ENCODE peak calls at places on chromosomes 3 and 15, in nine cellular contexts. J is endothelial cell of umbilical vein, I is uterus, Y is Peyer's patch, R is ovary, H is GM12878, N is A549, Q is GM12891, E is heart left ventricle. F is an unnamed sample.

GRCh38 chr15:70395164-70395563 is 297.4 kb upstream of the TLE3 start:
- DNase-seq in J (no peak), I (no peak), Y (no peak), R (no peak), H (no peak), N (no peak), Q (no peak), E (no peak), F (no peak)

GRCh38 chr3:137047240-137047639 is 89.5 kb downstream of the IL20RB start:
- DNase-seq in J (peak; percentile 3), I (no peak), Y (no peak), R (no peak), H (no peak), N (no peak), Q (no peak), E (no peak), F (no peak)

GRCh38 chr15:49900836-49901235 is 218.2 kb downstream of the ATP8B4 start:
- DNase-seq in J (no peak), I (no peak), Y (no peak), R (no peak), H (no peak), N (no peak), Q (no peak), E (no peak), F (no peak)

GRCh38 chr3:15667484-15667883 is 65.9 kb downstream of the BTD start:
- DNase-seq in J (no peak), I (no peak), Y (no peak), R (no peak), H (peak; percentile 45), N (no peak), Q (no peak), E (no peak), F (no peak)

GRCh38 chr15:77702211-77702957 is 69.7 kb upstream of the LINGO1 start:
- DNase-seq in J (peak; percentile 15), I (no peak), Y (no peak), R (no peak), H (no peak), N (peak; percentile 37), Q (peak; percentile 56), E (peak; percentile 33), F (peak; percentile 44)

GRCh38 chr15:43376017-43376705 is 5.3 kb downstream of the TUBGCP4 start:
- DNase-seq in J (peak; percentile 21), I (no peak), Y (no peak), R (no peak), H (peak; percentile 16), N (peak; percentile 37), Q (peak; percentile 26), E (no peak), F (peak; percentile 33)

GRCh38 chr15:66743703-66744536 is 41.9 kb downstream of the SMAD6 start:
- DNase-seq in J (no peak), I (no peak), Y (peak; percentile 48), R (peak; percentile 48), H (no peak), N (no peak), Q (no peak), E (no peak), F (no peak)

GRCh38 chr3:111610189-111610588 is 15.0 kb upstream of the ZBED2 start:
- DNase-seq in J (no peak), I (no peak), Y (no peak), R (no peak), H (peak; percentile 48), N (no peak), Q (no peak), E (no peak), F (no peak)

GRCh38 chr3:72068621-72069020 is 283.7 kb upstream of the PROK2 start:
- DNase-seq in J (no peak), I (no peak), Y (no peak), R (no peak), H (no peak), N (no peak), Q (no peak), E (no peak), F (no peak)

GRCh38 chr15:61186905-61187865 is 41.9 kb downstream of the RORA start:
- DNase-seq in J (peak; percentile 24), I (peak; percentile 48), Y (no peak), R (peak; percentile 25), H (no peak), N (no peak), Q (no peak), E (peak; percentile 55), F (peak; percentile 28)

GRCh38 chr15:80915462-80915861 is 74.2 kb downstream of the MESD start:
- DNase-seq in J (no peak), I (no peak), Y (no peak), R (no peak), H (no peak), N (no peak), Q (no peak), E (no peak), F (no peak)

GRCh38 chr3:105979961-105980360 is 111.1 kb upstream of the CBLB start:
- DNase-seq in J (no peak), I (no peak), Y (no peak), R (no peak), H (no peak), N (no peak), Q (no peak), E (no peak), F (no peak)

GRCh38 chr15:72784233-72784876 is 797 bp upstream of the ADPGK start:
- DNase-seq in J (peak; percentile 87), I (peak; percentile 62), Y (no peak), R (no peak), H (peak; percentile 43), N (peak; percentile 87), Q (peak; percentile 18), E (no peak), F (peak; percentile 67)

GRCh38 chr3:160365872-160366522 is 33.0 kb downstream of the IFT80 start:
- DNase-seq in J (no peak), I (no peak), Y (no peak), R (no peak), H (no peak), N (no peak), Q (no peak), E (no peak), F (no peak)

GRCh38 chr3:194140520-194141414 is 4.8 kb downstream of the HES1 start:
- DNase-seq in J (peak; percentile 77), I (peak; percentile 60), Y (peak; percentile 70), R (peak; percentile 73), H (no peak), N (peak; percentile 54), Q (no peak), E (peak; percentile 77), F (peak; percentile 54)

GRCh38 chr3:193686665-193687506 is 93.9 kb downstream of the OPA1 start:
- DNase-seq in J (no peak), I (no peak), Y (no peak), R (no peak), H (no peak), N (no peak), Q (no peak), E (no peak), F (no peak)

GRCh38 chr3:175255698-175256097 is 396.6 kb downstream of the NAALADL2 start:
- DNase-seq in J (no peak), I (no peak), Y (no peak), R (no peak), H (no peak), N (peak; percentile 2), Q (no peak), E (no peak), F (no peak)

GRCh38 chr15:77042955-77043920 is 27.7 kb downstream of the TSPAN3 start:
- DNase-seq in J (no peak), I (no peak), Y (no peak), R (no peak), H (no peak), N (no peak), Q (no peak), E (no peak), F (no peak)

GRCh38 chr15:98649996-98650870 is 1.9 kb downstream of the IGF1R start:
- DNase-seq in J (peak; percentile 24), I (peak; percentile 41), Y (peak; percentile 65), R (peak; percentile 45), H (no peak), N (peak; percentile 48), Q (no peak), E (peak; percentile 64), F (peak; percentile 67)
- TF ChIP-seq POLR2A in J (peak; percentile 27), I (peak; percentile 21), Y (no peak), R (peak; percentile 19), H (no peak), N (no peak), Q (no peak), E (no peak), F (no peak)

GRCh38 chr15:23869391-23869790 is 182.3 kb upstream of the NDN start:
- DNase-seq in J (no peak), I (peak; percentile 18), Y (no peak), R (peak; percentile 54), H (no peak), N (no peak), Q (no peak), E (peak; percentile 46), F (peak; percentile 88)
- TF ChIP-seq POLR2A in J (no peak), I (no peak), Y (no peak), R (no peak), H (no peak), N (no peak), Q (no peak), E (no peak), F (no peak)

GRCh38 chr15:41354371-41354770 is 21.7 kb downstream of the NUSAP1 start:
- DNase-seq in J (no peak), I (no peak), Y (no peak), R (no peak), H (no peak), N (no peak), Q (no peak), E (no peak), F (no peak)
- TF ChIP-seq POLR2A in J (no peak), I (no peak), Y (no peak), R (no peak), H (no peak), N (no peak), Q (no peak), E (no peak), F (no peak)

DNA sequence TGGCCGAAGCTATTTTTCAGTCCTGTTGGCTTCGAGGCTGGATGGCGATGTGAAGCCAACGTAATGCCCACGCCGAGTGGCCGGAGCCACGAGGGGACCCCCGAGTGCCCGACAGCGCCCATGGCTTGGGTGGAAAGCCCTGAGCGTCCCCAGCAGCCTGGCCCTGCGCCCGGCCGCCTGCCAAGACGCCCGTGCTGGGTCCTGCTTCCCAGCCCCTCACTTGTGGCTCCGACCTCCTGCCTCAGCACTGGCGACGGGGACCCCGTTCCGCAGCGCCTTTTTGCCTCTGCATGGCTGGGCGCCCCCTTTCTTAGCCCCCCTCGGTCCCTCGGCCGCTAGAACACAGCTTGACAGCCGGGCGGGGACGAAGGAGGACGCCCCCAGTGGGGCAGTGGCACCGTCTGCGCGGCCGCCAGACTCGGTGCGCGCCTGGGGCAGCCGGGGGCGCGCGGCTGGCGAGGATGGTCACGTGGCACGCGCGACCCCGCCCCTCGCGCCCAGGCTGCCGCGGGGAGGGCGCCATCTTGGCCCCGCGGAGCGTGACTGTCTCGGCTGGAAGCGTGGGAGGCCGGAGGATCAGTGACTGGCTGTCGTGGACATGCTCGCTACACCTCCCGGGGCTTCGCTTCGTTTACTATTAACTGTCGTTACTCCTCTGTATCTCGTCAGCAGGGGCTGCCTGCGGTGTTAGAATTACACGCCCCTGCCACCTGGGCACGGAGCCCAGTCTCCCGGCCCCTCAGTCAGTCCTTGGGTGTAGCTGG is 626 bp upstream of the GPR176 start:
- DNase-seq in J (peak; percentile 83), I (peak; percentile 71), Y (peak; percentile 79), R (peak; percentile 76), H (peak; percentile 38), N (peak; percentile 66), Q (peak; percentile 88), E (peak; percentile 85), F (peak; percentile 86)
- TF ChIP-seq POLR2A in J (peak; percentile 73), I (peak; percentile 39), Y (no peak), R (peak; percentile 47), H (peak; percentile 91), N (peak; percentile 85), Q (peak; percentile 46), E (no peak), F (no peak)

F was measured in testis.